ENCODE peak calls at places on chromosome 5, in ten cellular contexts. Q is A549, Y is upper lobe of left lung, S is lower leg skin, O is body of pancreas, B is H54, J is esophagus squamous epithelium, P is testis, F is sigmoid colon, E is IMR-90. K is an unnamed sample.

GRCh38 chr5:14884062-14884612 is 12.6 kb upstream of the ANKH start:
- DNase-seq in J (no peak), O (no peak), S (no peak), E (no peak), F (no peak), Y (no peak), Q (no peak), P (no peak), B (no peak), K (no peak)

GRCh38 chr5:112374818-112375217 is 44.3 kb downstream of the EPB41L4A start:
- DNase-seq in S (no peak), Y (no peak), Q (no peak), O (no peak), B (no peak), J (no peak), F (no peak), E (no peak), P (no peak), K (no peak)

GRCh38 chr5:80184235-80185023 is 71.4 kb downstream of the SERINC5 start:
- DNase-seq in E (no peak), P (no peak), B (no peak), O (peak), J (no peak), F (no peak), Y (peak), Q (peak), S (no peak), K (no peak)

GRCh38 chr5:15285901-15286583 is 213.9 kb upstream of the FBXL7 start:
- DNase-seq in Y (no peak), J (no peak), Q (no peak), S (no peak), O (peak), P (no peak), B (no peak), F (no peak), E (peak), K (no peak)

GRCh38 chr5:139486201-139486600 is 3.6 kb upstream of the STING1 start:
- DNase-seq in O (no peak), E (no peak), Y (no peak), Q (no peak), F (no peak), P (no peak), B (no peak), J (no peak), S (no peak), K (no peak)

GRCh38 chr5:1180096-1180495 is 21.3 kb upstream of the SLC6A19 start:
- DNase-seq in O (no peak), F (no peak), S (no peak), P (no peak), Y (no peak), B (no peak), E (no peak), J (no peak), Q (no peak), K (no peak)

GRCh38 chr5:145924849-145925248 is 11.5 kb upstream of the SH3RF2 start:
- DNase-seq in S (no peak), O (no peak), Y (no peak), F (no peak), Q (no peak), P (no peak), B (no peak), E (no peak), J (no peak), K (no peak)

GRCh38 chr5:32990593-32991415 is 279.7 kb downstream of the NPR3 start:
- DNase-seq in Q (no peak), E (no peak), P (no peak), O (no peak), Y (no peak), S (no peak), F (no peak), J (no peak), B (no peak), K (peak)

GRCh38 chr5:34622046-34622435 is 34.1 kb upstream of the RAI14 start:
- DNase-seq in P (no peak), E (peak), B (no peak), S (no peak), F (no peak), Q (no peak), O (no peak), Y (no peak), J (no peak), K (no peak)

GRCh38 chr5:17221843-17222614 is 4.6 kb downstream of the BASP1 start:
- DNase-seq in S (no peak), P (no peak), Q (no peak), J (no peak), F (no peak), B (no peak), E (no peak), O (no peak), Y (peak), K (no peak)

GRCh38 chr5:41773799-41774198 is 96.4 kb downstream of the OXCT1 start:
- DNase-seq in B (no peak), S (no peak), E (no peak), P (no peak), Y (no peak), J (no peak), Q (no peak), F (no peak), O (no peak), K (no peak)

GRCh38 chr5:85823462-85824426 is 794.0 kb upstream of the COX7C start:
- DNase-seq in S (no peak), E (no peak), B (no peak), P (no peak), Y (no peak), Q (peak), J (no peak), F (no peak), O (no peak), K (no peak)

GRCh38 chr5:84830265-84830664 is 445.6 kb upstream of the EDIL3 start:
- DNase-seq in Y (no peak), B (no peak), S (no peak), E (no peak), Q (no peak), J (no peak), O (no peak), F (no peak), P (no peak), K (no peak)

GRCh38 chr5:127556609-127557348 is 39.3 kb downstream of the PRRC1 start:
- DNase-seq in P (no peak), F (no peak), J (no peak), S (no peak), B (no peak), O (no peak), Y (no peak), E (no peak), Q (no peak), K (peak)

GRCh38 chr5:62506659-62507460 is 71.8 kb upstream of the LRRC70 start:
- DNase-seq in S (no peak), O (no peak), E (no peak), F (no peak), Y (no peak), B (no peak), P (no peak), Q (no peak), J (no peak), K (no peak)

GRCh38 chr5:68334550-68334880 is 119.0 kb downstream of the PIK3R1 start:
- DNase-seq in Q (no peak), Y (no peak), O (no peak), P (no peak), B (no peak), J (no peak), F (no peak), S (no peak), E (no peak), K (no peak)

GRCh38 chr5:124718376-124718775 is 28.1 kb downstream of the ZNF608 start:
- DNase-seq in Y (no peak), P (no peak), F (no peak), E (no peak), B (no peak), S (no peak), O (peak), Q (no peak), J (no peak), K (no peak)

GRCh38 chr5:54900906-54901725 is 84.3 kb downstream of the ESM1 start:
- DNase-seq in S (peak), O (peak), E (peak), Q (no peak), F (peak), P (no peak), Y (peak), J (no peak), B (no peak), K (no peak)

GRCh38 chr5:127442085-127442484 is 75.4 kb upstream of the PRRC1 start:
- DNase-seq in F (no peak), P (no peak), S (no peak), E (peak), Y (no peak), O (no peak), B (no peak), J (no peak), Q (peak), K (no peak)

GRCh38 chr5:99349842-99350241 is 421.0 kb upstream of the CHD1 start:
- DNase-seq in P (no peak), B (no peak), S (no peak), Y (no peak), E (no peak), F (no peak), O (no peak), J (no peak), Q (no peak), K (no peak)

GRCh38 chr5:37071901-37072581 is 177.1 kb downstream of the CPLANE1 start:
- DNase-seq in F (no peak), P (peak), O (no peak), Y (no peak), S (no peak), Q (no peak), B (peak), E (peak), J (no peak), K (no peak)

GRCh38 chr5:156119692-156120091 is 207.3 kb upstream of the SGCD start:
- DNase-seq in E (no peak), Y (no peak), Q (no peak), O (no peak), B (no peak), J (no peak), P (no peak), S (no peak), F (no peak), K (no peak)

GRCh38 chr5:89769975-89770374 is 639.6 kb downstream of the CETN3 start:
- DNase-seq in P (no peak), B (peak), O (no peak), S (no peak), Q (no peak), Y (no peak), E (peak), F (no peak), J (no peak), K (no peak)

GRCh38 chr5:24530907-24531306 is 113.9 kb downstream of the CDH10 start:
- DNase-seq in Y (no peak), E (no peak), O (no peak), J (no peak), P (no peak), F (no peak), B (no peak), Q (no peak), S (no peak), K (no peak)

GRCh38 chr5:84372066-84372700 is 12.5 kb downstream of the EDIL3 start:
- DNase-seq in Y (no peak), B (no peak), Q (no peak), O (no peak), P (no peak), J (no peak), S (no peak), E (peak), F (no peak), K (no peak)

GRCh38 chr5:178078197-178078995 is 34.9 kb upstream of the N4BP3 start:
- DNase-seq in E (peak), Q (no peak), Y (no peak), J (no peak), S (no peak), O (no peak), F (no peak), P (no peak), B (peak), K (no peak)

GRCh38 chr5:110909415-110909814 is 162.1 kb upstream of the TSLP start:
- DNase-seq in F (no peak), Q (no peak), B (no peak), J (no peak), S (no peak), O (no peak), P (no peak), Y (no peak), E (no peak), K (no peak)

GRCh38 chr5:98492258-98492657 is 281.2 kb upstream of the RGMB start:
- DNase-seq in Y (no peak), F (no peak), P (no peak), B (no peak), S (no peak), Q (no peak), J (no peak), E (no peak), O (no peak), K (no peak)

GRCh38 chr5:80259511-80260200 is 3.8 kb upstream of the SERINC5 start:
- DNase-seq in Q (no peak), J (no peak), E (no peak), S (peak), Y (no peak), O (no peak), P (no peak), B (no peak), F (no peak), K (no peak)

GRCh38 chr5:67792891-67793290 is 422.7 kb upstream of the PIK3R1 start:
- DNase-seq in P (peak), E (no peak), S (no peak), O (no peak), Y (no peak), Q (no peak), J (no peak), B (no peak), F (peak), K (no peak)

GRCh38 chr5:95858023-95858461 is 35.5 kb upstream of the GLRX start:
- DNase-seq in B (peak), J (no peak), E (peak), F (peak), O (peak), Y (peak), P (no peak), Q (no peak), S (peak), K (no peak)

GRCh38 chr5:151663617-151664322 is 22.9 kb downstream of the SPARC start:
- DNase-seq in E (no peak), Q (no peak), F (no peak), Y (peak), P (peak), J (no peak), B (no peak), S (no peak), O (peak), K (no peak)

GRCh38 chr5:145887976-145888574 is 15.3 kb upstream of the GRXCR2 start:
- DNase-seq in O (peak), F (no peak), Y (no peak), Q (peak), S (no peak), E (peak), P (peak), J (no peak), B (peak), K (no peak)

GRCh38 chr5:140328036-140328764 is 18.2 kb downstream of the HBEGF start:
- DNase-seq in B (no peak), E (no peak), O (no peak), Y (no peak), S (no peak), Q (no peak), J (no peak), P (no peak), F (no peak), K (no peak)

GRCh38 chr5:37725185-37725584 is 114.7 kb downstream of the GDNF start:
- DNase-seq in S (no peak), P (no peak), B (no peak), Y (no peak), E (no peak), Q (no peak), J (no peak), O (no peak), F (no peak), K (no peak)

GRCh38 chr5:172942556-172942955 is 16.7 kb upstream of the RPL26L1 start:
- DNase-seq in B (no peak), F (no peak), J (no peak), O (no peak), Y (no peak), Q (no peak), S (no peak), P (no peak), E (no peak), K (no peak)

GRCh38 chr5:149133795-149134777 is 7.2 kb upstream of the ABLIM3 start:
- DNase-seq in O (peak), F (no peak), S (no peak), Y (peak), J (no peak), E (peak), B (peak), P (no peak), Q (peak), K (no peak)

GRCh38 chr5:1380011-1380817 is 35.3 kb upstream of the CLPTM1L start:
- DNase-seq in J (no peak), O (peak), P (peak), Y (peak), B (no peak), S (no peak), E (peak), Q (peak), F (no peak), K (peak)

GRCh38 chr5:142450419-142450818 is 125.6 kb upstream of the SPRY4 start:
- DNase-seq in B (no peak), P (no peak), S (no peak), J (no peak), Q (no peak), E (no peak), Y (no peak), F (no peak), O (no peak), K (no peak)

GRCh38 chr5:142447887-142448286 is 123.1 kb upstream of the SPRY4 start:
- DNase-seq in P (no peak), S (no peak), O (no peak), Q (no peak), Y (no peak), B (no peak), J (no peak), F (no peak), E (no peak), K (no peak)

GRCh38 chr5:142445266-142445665 is 120.4 kb upstream of the SPRY4 start:
- DNase-seq in J (no peak), S (peak), Q (no peak), B (no peak), Y (no peak), F (no peak), O (no peak), E (peak), P (no peak), K (no peak)

GRCh38 chr5:142446960-142447279 is 122.1 kb upstream of the SPRY4 start:
- DNase-seq in F (no peak), B (no peak), J (no peak), P (no peak), O (no peak), E (no peak), S (peak), Q (no peak), Y (no peak), K (no peak)

DNA sequence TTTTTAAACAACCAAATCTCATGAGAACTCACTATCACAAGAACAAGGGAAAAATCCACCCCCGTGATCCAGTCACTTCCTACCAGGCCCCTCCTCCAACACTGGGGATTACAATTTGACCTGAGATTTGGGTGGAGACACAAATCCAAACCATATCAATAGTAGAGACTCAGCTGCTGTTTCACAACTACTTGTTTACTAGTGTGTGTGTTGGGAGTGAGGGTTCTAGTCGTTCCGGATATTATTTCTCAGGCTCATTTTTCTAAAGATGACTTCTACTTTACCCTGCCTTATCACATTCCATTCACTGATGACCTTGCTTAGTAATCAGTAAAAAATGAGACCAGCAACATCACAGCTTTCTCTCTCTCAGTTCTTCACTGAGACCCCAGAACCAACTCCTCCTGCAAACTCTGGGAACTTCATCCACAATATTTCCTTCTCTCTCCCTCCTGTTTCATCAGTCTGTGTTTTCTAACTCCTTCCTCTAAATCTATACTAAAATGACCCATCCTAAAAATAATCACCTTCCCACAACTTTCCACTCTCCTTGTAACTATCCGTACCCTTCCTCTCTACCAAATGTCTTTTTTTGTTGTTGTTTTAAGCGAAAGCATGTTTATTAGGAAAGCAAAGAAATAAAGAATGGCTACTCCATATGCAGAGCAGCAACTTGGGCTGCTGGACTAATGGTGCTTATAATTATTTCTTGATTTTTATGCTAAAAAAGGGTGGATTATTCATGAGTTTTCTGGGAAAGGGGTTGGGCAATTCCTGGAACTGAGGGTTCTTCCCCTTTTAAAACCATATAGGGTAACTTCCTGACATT is 121.5 kb upstream of the SPRY4 start:
- DNase-seq in F (no peak), Q (peak), O (no peak), Y (no peak), S (peak), J (no peak), E (peak), P (peak), B (no peak), K (no peak)
- TF ChIP-seq POLR2A in F (no peak), Q (no peak), O (no peak), Y (no peak), S (no peak), J (no peak), E (no peak), P (no peak), B (no peak), K (no peak)

GRCh38 chr5:141997358-141998006 is 15.3 kb downstream of the GNPDA1 start:
- DNase-seq in E (no peak), O (no peak), F (no peak), B (no peak), Y (no peak), P (no peak), J (no peak), Q (no peak), S (no peak), K (no peak)
- TF ChIP-seq POLR2A in E (no peak), O (no peak), F (no peak), B (no peak), Y (no peak), P (no peak), J (no peak), Q (no peak), S (no peak), K (no peak)

GRCh38 chr5:150168864-150169263 is 2.3 kb downstream of the CDX1 start:
- DNase-seq in S (no peak), O (no peak), F (no peak), Q (no peak), J (no peak), Y (no peak), B (no peak), P (no peak), E (no peak), K (no peak)
- TF ChIP-seq POLR2A in S (no peak), O (no peak), F (no peak), Q (no peak), J (no peak), Y (no peak), B (no peak), P (no peak), E (no peak), K (no peak)

DNA sequence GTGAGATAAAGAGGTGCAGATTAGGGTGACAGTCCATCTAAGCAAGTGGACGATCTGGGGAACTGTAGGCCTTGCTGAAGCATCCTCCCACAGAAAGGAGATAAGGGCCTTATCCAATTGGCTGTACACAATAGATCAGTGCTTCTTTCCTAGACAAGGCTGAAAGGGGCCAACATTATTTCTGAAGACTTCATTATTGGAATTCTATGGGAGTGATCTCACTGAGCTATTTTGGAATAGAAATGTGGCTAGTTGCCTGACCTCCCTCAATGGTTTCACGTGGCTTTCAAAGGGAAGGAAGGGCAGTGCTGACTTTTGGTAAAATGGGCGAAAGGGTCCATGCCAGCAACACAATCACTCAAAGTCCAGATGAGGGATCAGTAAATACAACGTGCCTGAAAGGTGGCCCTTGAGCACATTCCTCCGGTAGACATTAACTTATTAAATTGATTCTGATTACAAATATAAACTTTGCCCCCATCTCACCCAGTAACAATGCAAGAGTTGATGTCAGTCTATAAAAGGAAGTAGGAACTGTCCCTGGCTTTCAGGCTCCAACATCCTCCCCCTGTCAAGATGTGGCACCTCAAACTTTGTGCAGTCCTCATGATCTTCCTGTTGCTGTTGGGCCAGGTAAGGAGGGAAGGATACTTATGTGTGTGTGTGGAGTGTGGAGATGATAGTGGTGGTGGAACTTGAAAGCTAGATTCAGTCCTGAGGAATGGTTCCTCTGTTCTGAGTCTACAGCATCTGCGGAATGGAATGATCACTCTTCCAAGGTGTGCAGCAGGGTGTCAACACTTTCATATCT is at the start of gene LEAP2:
- DNase-seq in J (no peak), B (no peak), Q (peak), P (peak), E (peak), F (no peak), O (peak), S (no peak), Y (no peak), K (no peak)
- TF ChIP-seq POLR2A in J (no peak), B (no peak), Q (no peak), P (no peak), E (no peak), F (no peak), O (peak), S (no peak), Y (no peak), K (no peak)